ENCODE peak calls at places on chromosomes 13 and 19, in ten cellular contexts. D, T, H, C, U, I, F, G, Z and Y are unnamed samples.
A peak's percentile ranks its signal among the peaks of the same experiment; 100 is the strongest.

GRCh38 chr19:36547001-36547732 is 19.1 kb upstream of the ZNF260 start:
- DNase-seq in I (no peak), F (no peak), H (no peak), Z (no peak), G (no peak), U (peak; percentile 3), D (no peak), C (no peak), T (no peak), Y (no peak)

GRCh38 chr19:33906578-33907335 is 110.1 kb downstream of the KCTD15 start:
- DNase-seq in I (no peak), D (no peak), C (no peak), T (no peak), U (peak; percentile 2), Z (no peak), F (no peak), H (no peak), G (no peak), Y (peak; percentile 16)

GRCh38 chr13:51645154-51645650 is 60.9 kb downstream of the WDFY2 start:
- DNase-seq in F (no peak), T (no peak), Z (no peak), U (peak; percentile 57), C (no peak), D (no peak), H (no peak), I (peak; percentile 40), G (no peak), Y (no peak)

GRCh38 chr13:30119476-30119875 is 187.9 kb downstream of the KATNAL1 start:
- DNase-seq in G (no peak), Z (no peak), D (peak; percentile 39), U (peak; percentile 64), H (no peak), C (no peak), F (peak; percentile 30), T (no peak), I (no peak), Y (no peak)

GRCh38 chr13:41352935-41353801 is 42.1 kb downstream of the NAA16 start:
- DNase-seq in G (no peak), Z (no peak), I (peak; percentile 37), C (no peak), D (no peak), U (peak; percentile 59), T (peak; percentile 11), F (no peak), H (peak; percentile 41), Y (peak; percentile 35)

GRCh38 chr19:57171551-57172081 is 4.3 kb upstream of the DUXA start:
- DNase-seq in T (peak; percentile 70), H (peak; percentile 15), D (peak; percentile 53), F (peak; percentile 10), U (peak; percentile 39), Z (no peak), C (peak; percentile 60), G (peak; percentile 77), I (peak; percentile 34), Y (peak; percentile 62)

GRCh38 chr19:3005345-3005744 is 23.7 kb downstream of the TLE2 start:
- DNase-seq in F (no peak), D (no peak), U (no peak), G (no peak), H (no peak), C (no peak), Z (no peak), T (no peak), I (no peak), Y (no peak)

GRCh38 chr19:7987084-7987768 is 18.2 kb downstream of the ELAVL1 start:
- DNase-seq in Z (no peak), H (no peak), I (no peak), D (no peak), U (no peak), G (peak; percentile 55), F (no peak), T (no peak), C (no peak), Y (no peak)

GRCh38 chr19:16222806-16223205 is 25.1 kb downstream of the AP1M1 start:
- DNase-seq in T (no peak), F (no peak), D (no peak), U (peak; percentile 57), I (no peak), G (no peak), H (no peak), Z (no peak), C (no peak), Y (no peak)

DNA sequence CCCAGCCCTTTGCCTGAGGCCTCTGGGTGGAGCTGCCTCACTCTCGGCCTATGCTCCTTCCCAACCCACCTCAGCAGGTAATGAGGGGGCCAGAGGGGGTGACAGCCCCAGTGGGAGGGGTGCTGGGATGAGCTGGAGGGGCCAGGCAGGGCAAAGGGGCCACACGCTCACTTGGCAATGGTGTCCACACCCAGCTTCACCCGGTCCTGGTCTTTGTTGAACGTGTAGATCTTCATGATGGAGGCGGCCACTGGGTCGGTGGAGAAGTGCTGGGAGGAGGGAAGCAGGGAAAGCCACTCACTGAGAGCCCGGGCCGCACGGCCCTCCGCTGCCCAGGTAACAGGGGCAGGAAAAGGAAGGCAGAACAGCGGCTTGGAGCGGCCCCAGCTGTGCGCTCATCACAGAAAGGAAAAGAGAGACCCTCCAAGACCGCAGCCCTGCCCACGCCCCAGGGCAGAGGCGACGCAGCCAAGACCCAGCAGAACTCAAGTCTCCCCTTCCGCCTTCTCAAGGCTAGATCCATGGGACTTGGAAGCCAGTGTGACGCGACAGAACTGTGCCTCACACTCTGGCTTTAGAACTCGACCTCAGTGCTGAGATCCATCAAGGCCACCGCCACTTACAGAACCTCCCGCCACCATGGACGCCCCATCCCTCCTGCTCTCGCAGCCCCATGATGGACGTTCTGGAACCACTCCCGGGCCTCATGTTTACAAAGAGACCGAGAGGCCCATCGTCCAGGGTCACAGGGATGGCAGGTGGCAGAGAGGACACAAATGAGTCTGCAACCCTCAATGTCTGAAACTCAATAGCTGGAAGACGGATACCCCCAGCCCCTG is 9.2 kb downstream of the UBXN6 start:
- DNase-seq in D (no peak), H (no peak), C (peak; percentile 86), T (no peak), U (no peak), Z (no peak), F (no peak), I (no peak), G (no peak), Y (no peak)
- H3K27ac ChIP-seq in D (no peak overlapping the region), H (no peak overlapping the region), C (peak overlapping the region; percentile 92), T (no peak overlapping the region), U (no peak overlapping the region), Z (peak overlapping the region; percentile 77), F (no peak overlapping the region), I (no peak overlapping the region), G (no peak overlapping the region), Y (peak overlapping the region; percentile 66)

GRCh38 chr19:53432088-53432661 is 391 bp downstream of the ZNF761 start:
- DNase-seq in I (peak; percentile 33), C (no peak), F (peak; percentile 34), D (peak; percentile 34), Z (no peak), G (peak; percentile 83), H (no peak), T (peak; percentile 11), U (peak; percentile 13), Y (no peak)

GRCh38 chr19:53431399-53432087 is at the start of gene ZNF761:
- DNase-seq in Z (peak; percentile 62), H (peak; percentile 94), D (peak; percentile 97), U (peak; percentile 86), I (peak; percentile 95), F (peak; percentile 98), T (peak; percentile 98), G (peak; percentile 99), C (peak; percentile 97), Y (peak; percentile 98)
- TF ChIP-seq POLR2A in Z (peak; percentile 67), H (peak; percentile 78), D (peak; percentile 66), U (peak; percentile 76), I (peak; percentile 63), F (peak; percentile 86), T (no peak), G (no peak), C (no peak), Y (peak; percentile 72)

GRCh38 chr19:50380137-50380536 is 3.9 kb downstream of the NR1H2 start:
- DNase-seq in F (no peak), D (no peak), U (peak; percentile 27), H (no peak), C (no peak), T (no peak), Z (no peak), I (no peak), G (peak; percentile 66), Y (no peak)
- H3K27ac ChIP-seq in F (no peak overlapping the region), D (no peak overlapping the region), U (no peak overlapping the region), H (no peak overlapping the region), C (no peak overlapping the region), T (no peak overlapping the region), Z (no peak overlapping the region), I (no peak overlapping the region), G (no peak overlapping the region), Y (no peak overlapping the region)

GRCh38 chr19:10258080-10258710 is 6.2 kb downstream of the MRPL4 start:
- DNase-seq in C (no peak), G (no peak), D (no peak), I (no peak), T (no peak), F (no peak), H (no peak), Z (no peak), U (no peak), Y (no peak)

GRCh38 chr19:10262771-10263170 is 8.1 kb upstream of the ICAM1 start:
- DNase-seq in D (no peak), I (no peak), F (no peak), G (no peak), C (no peak), H (no peak), T (no peak), Z (no peak), U (peak; percentile 65), Y (no peak)

GRCh38 chr19:10256970-10257615 is 5.1 kb downstream of the MRPL4 start:
- DNase-seq in F (no peak), D (no peak), G (no peak), I (no peak), T (no peak), C (no peak), U (no peak), Z (no peak), H (no peak), Y (no peak)

GRCh38 chr19:10259162-10259905 is 7.3 kb downstream of the MRPL4 start:
- DNase-seq in T (peak; percentile 95), C (peak; percentile 80), H (peak; percentile 95), Z (no peak), I (peak; percentile 84), D (peak; percentile 74), U (peak; percentile 85), F (peak; percentile 88), G (peak; percentile 90), Y (peak; percentile 93)

DNA sequence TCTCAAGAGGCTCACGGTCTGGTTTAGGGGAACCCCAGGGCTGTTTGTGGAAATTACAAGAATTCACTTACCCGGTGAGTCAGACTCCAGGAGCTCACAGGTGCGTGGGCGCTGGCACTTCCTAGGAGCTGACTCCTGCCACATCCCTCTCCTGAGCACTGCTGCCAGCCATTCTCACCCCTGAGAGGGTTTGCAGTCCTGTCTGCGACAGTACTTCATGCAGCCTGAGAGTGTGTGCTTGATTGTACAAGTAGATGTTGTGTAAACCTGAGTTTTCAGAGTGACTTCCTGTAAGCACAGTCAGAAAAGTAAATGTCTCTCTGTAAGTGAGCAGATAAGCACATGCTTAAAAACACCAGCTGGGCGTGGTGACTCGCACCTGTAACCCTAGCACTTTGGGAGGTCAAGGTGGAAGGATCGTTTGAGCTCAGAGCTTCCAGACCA is 8.1 kb downstream of the MRPL4 start:
- DNase-seq in F (no peak), H (no peak), Z (no peak), D (no peak), T (peak; percentile 97), G (no peak), U (no peak), C (no peak), I (no peak), Y (no peak)
- TF ChIP-seq POLR2A in F (no peak), H (no peak), Z (no peak), D (no peak), T (no peak), G (no peak), U (no peak), C (no peak), I (no peak), Y (no peak)